ENCODE peak calls at places on chromosomes 7 and 10, in ten cellular contexts. S is retinal pigment epithelial cell; K is neuronal stem cell; H is activated T-cell treated with anti-CD3 and anti-CD28 coated beads for 48 hours; Z is body of pancreas; T is Kasumi-1; O is activated T-helper 1 cell treated with Interleukin-2 at 50 U/mL for 16 hours; X is skeletal muscle cell; B is CD4-positive, alpha-beta memory T cell; E is neural crest cell. U is an unnamed sample.

GRCh38 chr7:93092757-93093370 is 24.9 kb downstream of the SAMD9 start:
- DNase-seq in E (no peak), B (no peak), T (peak), O (no peak), S (no peak), H (no peak), X (peak), Z (no peak), K (no peak), U (peak)

GRCh38 chr7:50782376-50783208 is at the start of gene GRB10:
- DNase-seq in B (peak), T (no peak), Z (peak), E (peak), S (no peak), K (peak), H (no peak), O (no peak), X (no peak), U (no peak)

GRCh38 chr10:73734028-73734720 is 10.0 kb upstream of the SEC24C start:
- DNase-seq in T (no peak), Z (no peak), B (no peak), S (no peak), O (no peak), K (no peak), X (no peak), E (no peak), H (no peak), U (no peak)

GRCh38 chr10:30813872-30814471 is 184.4 kb upstream of the LYZL2 start:
- DNase-seq in K (no peak), X (no peak), E (no peak), S (no peak), B (no peak), T (peak), Z (no peak), O (no peak), H (no peak), U (no peak)

GRCh38 chr10:50674469-50675254 is 50.9 kb upstream of the SGMS1 start:
- DNase-seq in T (no peak), Z (no peak), X (no peak), B (no peak), O (no peak), H (no peak), E (no peak), K (no peak), S (no peak), U (no peak)

GRCh38 chr7:37376386-37376785 is 72.3 kb downstream of the ELMO1 start:
- DNase-seq in Z (no peak), H (no peak), T (no peak), S (no peak), E (no peak), K (no peak), X (no peak), O (no peak), B (no peak), U (peak)

GRCh38 chr10:64060389-64060788 is 539.2 kb downstream of the REEP3 start:
- DNase-seq in K (no peak), X (no peak), O (no peak), S (no peak), B (no peak), H (no peak), Z (no peak), T (no peak), E (no peak), U (no peak)

GRCh38 chr10:132412316-132413192 is 15.6 kb downstream of the PWWP2B start:
- DNase-seq in H (no peak), E (no peak), B (no peak), S (no peak), X (no peak), K (no peak), Z (peak), T (no peak), O (no peak), U (no peak)

GRCh38 chr10:130512936-130513335 is 376.7 kb downstream of the GLRX3 start:
- DNase-seq in O (no peak), Z (no peak), T (no peak), K (no peak), X (no peak), H (no peak), S (no peak), E (no peak), B (no peak), U (no peak)

GRCh38 chr10:59817806-59818205 is 64.6 kb upstream of the MRLN start:
- DNase-seq in H (no peak), Z (no peak), E (no peak), K (no peak), B (no peak), O (no peak), X (no peak), S (peak), T (peak), U (no peak)

GRCh38 chr10:5534051-5534821 is 9.5 kb downstream of the CALML3 start:
- DNase-seq in K (no peak), E (no peak), B (no peak), X (no peak), Z (peak), T (no peak), O (no peak), S (no peak), H (no peak), U (peak)

GRCh38 chr7:730501-731439 is 3.7 kb upstream of the PRKAR1B start:
- DNase-seq in Z (no peak), K (no peak), B (no peak), S (no peak), E (no peak), X (no peak), H (no peak), T (no peak), O (no peak), U (no peak)

GRCh38 chr7:45185028-45185863 is 27.7 kb downstream of the RAMP3 start:
- DNase-seq in Z (no peak), E (no peak), X (no peak), K (no peak), B (no peak), O (no peak), H (no peak), S (no peak), T (no peak), U (no peak)